ENCODE peak calls at places on chromosomes 4 and X, in five cellular contexts. W, A, P, R and C are unnamed samples.

GRCh38 chr4:145904413-145905177 is 34.0 kb downstream of the ZNF827 start:
- DNase-seq in W (no peak), A (no peak), P (no peak), R (no peak), C (no peak)

GRCh38 chr4:10098770-10099139 is 17.8 kb downstream of the WDR1 start:
- DNase-seq in W (no peak), A (no peak), P (no peak), R (no peak), C (no peak)

GRCh38 chr4:8739820-8740665 is 131.6 kb downstream of the HMX1 start:
- DNase-seq in W (no peak), A (no peak), P (peak), R (no peak), C (no peak)

GRCh38 chrX:39961441-39961840 is 136.3 kb downstream of the BCOR start:
- DNase-seq in W (no peak), A (no peak), P (no peak), R (no peak), C (no peak)

GRCh38 chr4:185542626-185543336 is 7.5 kb upstream of the PDLIM3 start:
- DNase-seq in W (no peak), A (no peak), P (no peak), R (no peak), C (no peak)

GRCh38 chr4:1939664-1940509 is 68.7 kb downstream of the NSD2 start:
- DNase-seq in W (no peak), A (no peak), P (no peak), R (peak), C (no peak)

GRCh38 chrX:70554081-70554480 is 109.4 kb downstream of the DLG3 start:
- DNase-seq in W (peak), A (peak), P (no peak), R (peak), C (no peak)

GRCh38 chr4:16213107-16213506 is 13.2 kb downstream of the TAPT1 start:
- DNase-seq in W (no peak), A (no peak), P (no peak), R (no peak), C (no peak)

GRCh38 chr4:139892973-139893736 is 227.5 kb downstream of the MGST2 start:
- DNase-seq in W (no peak), A (no peak), P (no peak), R (no peak), C (no peak)

DNA sequence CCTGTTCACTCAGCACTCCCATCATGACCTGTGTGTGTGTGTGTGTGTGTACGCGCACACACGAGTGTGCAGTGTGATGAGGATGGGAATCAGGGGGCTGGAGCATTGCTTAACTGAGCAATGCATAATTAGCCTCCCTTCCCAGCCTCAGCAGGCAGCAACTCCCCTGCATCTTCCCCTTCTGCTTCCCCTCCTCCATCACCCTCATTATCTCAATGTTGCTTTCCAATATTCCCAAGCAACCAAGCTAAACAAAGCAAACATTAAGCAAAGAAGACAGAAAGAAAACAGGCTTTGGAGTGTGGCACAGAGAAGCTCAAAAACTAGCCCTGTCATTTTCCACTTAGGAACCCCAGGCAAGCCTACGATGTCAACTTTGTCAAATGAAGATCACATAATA is 136.9 kb downstream of the RBM47 start:
- DNase-seq in W (no peak), A (no peak), P (no peak), R (no peak), C (no peak)
- TF ChIP-seq EP300 in W (no peak), A (no peak), P (no peak), R (no peak), C (no peak)

GRCh38 chr4:41683321-41683720 is 65.2 kb downstream of the PHOX2B start:
- DNase-seq in W (no peak), A (no peak), P (no peak), R (no peak), C (no peak)

GRCh38 chr4:41679991-41680390 is 68.5 kb downstream of the PHOX2B start:
- DNase-seq in W (no peak), A (no peak), P (no peak), R (no peak), C (no peak)

GRCh38 chr4:41681054-41681453 is 67.5 kb downstream of the PHOX2B start:
- DNase-seq in W (no peak), A (no peak), P (no peak), R (no peak), C (no peak)

GRCh38 chr4:41678951-41679350 is 69.6 kb downstream of the PHOX2B start:
- DNase-seq in W (no peak), A (no peak), P (no peak), R (no peak), C (no peak)

DNA sequence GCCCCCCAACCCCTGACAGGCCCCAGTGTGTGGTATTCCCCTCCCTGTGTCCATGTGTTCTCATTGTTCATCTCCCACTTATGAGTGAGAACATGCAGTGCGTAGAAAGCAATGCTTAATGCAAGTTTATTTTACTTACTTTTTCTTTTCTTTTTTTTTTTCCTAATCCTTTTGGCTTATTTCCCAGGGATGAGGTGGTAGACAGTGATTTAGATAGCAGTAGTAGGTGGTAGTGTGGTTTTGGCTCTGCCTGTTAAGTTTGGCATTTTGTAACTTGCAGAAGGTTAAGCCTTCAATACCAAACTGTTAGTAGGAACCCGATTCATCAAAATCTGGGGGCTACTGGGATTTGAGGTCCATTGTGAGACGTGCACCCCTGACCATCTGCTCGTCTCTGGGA is 70.4 kb downstream of the PHOX2B start:
- DNase-seq in W (no peak), A (no peak), P (no peak), R (no peak), C (no peak)
- TF ChIP-seq SMC3 in W (no peak), A (no peak), P (no peak), R (no peak), C (no peak)

GRCh38 chrX:13898084-13898483 is 81.2 kb upstream of the GPM6B start:
- DNase-seq in W (peak), A (no peak), P (peak), R (no peak), C (peak)
- TF ChIP-seq CTCF in W (peak), A (no peak), P (peak), R (no peak), C (peak)

DNA sequence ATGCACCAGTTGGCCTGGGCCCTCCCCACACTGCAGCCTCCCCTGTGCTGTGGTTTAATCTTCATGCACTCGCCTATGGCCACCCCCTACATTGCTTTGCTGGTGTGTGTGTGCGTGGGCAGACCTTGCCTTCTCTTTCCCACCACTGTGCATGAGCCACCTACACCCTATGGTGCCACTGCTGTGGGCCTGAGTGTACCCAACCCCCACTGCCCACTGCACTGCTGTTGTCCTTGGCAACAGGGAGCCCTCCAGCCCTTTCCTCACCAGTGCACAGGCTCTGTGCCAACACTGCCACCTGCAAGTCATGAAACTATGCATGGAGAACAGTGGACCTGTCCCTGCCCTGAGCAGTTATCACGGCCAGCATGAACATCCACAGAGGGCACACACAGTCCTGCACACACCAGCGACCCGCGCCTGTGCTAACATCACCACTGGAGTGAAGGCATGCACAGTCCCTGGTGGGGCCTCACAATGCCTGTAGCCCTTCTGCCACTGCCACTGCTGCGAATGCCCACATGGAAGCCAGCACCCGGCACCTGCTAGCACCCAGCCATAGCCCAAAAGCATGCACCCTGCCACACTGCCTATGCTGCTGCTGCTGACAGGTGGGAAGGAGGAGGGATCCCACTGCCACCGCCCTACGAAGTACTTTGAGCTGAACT is 237.8 kb upstream of the ARSJ start:
- DNase-seq in W (no peak), A (no peak), P (peak), R (no peak), C (no peak)
- TF ChIP-seq EP300 in W (no peak), A (no peak), P (no peak), R (no peak), C (no peak)

GRCh38 chr4:74891037-74891436 is 41.9 kb upstream of the PARM1 start:
- DNase-seq in W (no peak), A (no peak), P (no peak), R (peak), C (no peak)
- TF ChIP-seq SMC3 in W (no peak), A (no peak), P (no peak), R (no peak), C (no peak)